ENCODE peak calls at places on chromosomes 13 and 19, in five cellular contexts. One of them, this sample, is unnamed.

GRCh38 chr19:52172347-52172746 is 926 bp upstream of the ZNF836 start:
- DNase-seq in IMR-90: no peak
- DNase-seq in DMS 273 treated with DMSO at 0.1 percent for 48 hours: no peak
- DNase-seq in RCC 7860: no peak
- DNase-seq in stimulated activated CD4-positive, alpha-beta T cell treated with anti-CD3 and anti-CD28 coated beads, TNF-alpha, amount 100 ng/mL, for 24 hours: no peak
- DNase-seq in this sample: no peak

GRCh38 chr13:43805071-43805468 is 18.3 kb upstream of the ENOX1 start:
- DNase-seq in IMR-90: peak
- DNase-seq in DMS 273 treated with DMSO at 0.1 percent for 48 hours: no peak
- DNase-seq in RCC 7860: peak
- DNase-seq in stimulated activated CD4-positive, alpha-beta T cell treated with anti-CD3 and anti-CD28 coated beads, TNF-alpha, amount 100 ng/mL, for 24 hours: no peak
- DNase-seq in this sample: no peak

GRCh38 chr19:2315818-2316353 is 7.9 kb upstream of the LINGO3 start:
- DNase-seq in IMR-90: peak
- DNase-seq in DMS 273 treated with DMSO at 0.1 percent for 48 hours: no peak
- DNase-seq in RCC 7860: peak
- DNase-seq in stimulated activated CD4-positive, alpha-beta T cell treated with anti-CD3 and anti-CD28 coated beads, TNF-alpha, amount 100 ng/mL, for 24 hours: no peak
- DNase-seq in this sample: peak

GRCh38 chr13:49029570-49029969 is 53.9 kb downstream of the FNDC3A start:
- DNase-seq in IMR-90: no peak
- DNase-seq in DMS 273 treated with DMSO at 0.1 percent for 48 hours: no peak
- DNase-seq in RCC 7860: no peak
- DNase-seq in stimulated activated CD4-positive, alpha-beta T cell treated with anti-CD3 and anti-CD28 coated beads, TNF-alpha, amount 100 ng/mL, for 24 hours: no peak
- DNase-seq in this sample: no peak

GRCh38 chr13:97257800-97258799 is 36.0 kb downstream of the MBNL2 start:
- DNase-seq in IMR-90: peak
- DNase-seq in DMS 273 treated with DMSO at 0.1 percent for 48 hours: no peak
- DNase-seq in RCC 7860: peak
- DNase-seq in stimulated activated CD4-positive, alpha-beta T cell treated with anti-CD3 and anti-CD28 coated beads, TNF-alpha, amount 100 ng/mL, for 24 hours: no peak
- DNase-seq in this sample: no peak

GRCh38 chr19:6556480-6556879 is 25.7 kb downstream of the TNFSF9 start:
- DNase-seq in IMR-90: no peak
- DNase-seq in DMS 273 treated with DMSO at 0.1 percent for 48 hours: no peak
- DNase-seq in RCC 7860: peak
- DNase-seq in stimulated activated CD4-positive, alpha-beta T cell treated with anti-CD3 and anti-CD28 coated beads, TNF-alpha, amount 100 ng/mL, for 24 hours: no peak
- DNase-seq in this sample: no peak

GRCh38 chr19:14089412-14089661 is 1.2 kb downstream of the SAMD1 start:
- DNase-seq in IMR-90: no peak
- DNase-seq in DMS 273 treated with DMSO at 0.1 percent for 48 hours: no peak
- DNase-seq in RCC 7860: no peak
- DNase-seq in stimulated activated CD4-positive, alpha-beta T cell treated with anti-CD3 and anti-CD28 coated beads, TNF-alpha, amount 100 ng/mL, for 24 hours: no peak
- DNase-seq in this sample: no peak

GRCh38 chr19:58261968-58262921 is 16.5 kb upstream of the ZNF8 start:
- DNase-seq in IMR-90: no peak
- DNase-seq in DMS 273 treated with DMSO at 0.1 percent for 48 hours: no peak
- DNase-seq in RCC 7860: no peak
- DNase-seq in stimulated activated CD4-positive, alpha-beta T cell treated with anti-CD3 and anti-CD28 coated beads, TNF-alpha, amount 100 ng/mL, for 24 hours: no peak
- DNase-seq in this sample: no peak

GRCh38 chr13:90834700-90835099 is 512.8 kb upstream of the MIR17HG start:
- DNase-seq in IMR-90: no peak
- DNase-seq in DMS 273 treated with DMSO at 0.1 percent for 48 hours: no peak
- DNase-seq in RCC 7860: peak
- DNase-seq in stimulated activated CD4-positive, alpha-beta T cell treated with anti-CD3 and anti-CD28 coated beads, TNF-alpha, amount 100 ng/mL, for 24 hours: no peak
- DNase-seq in this sample: no peak

GRCh38 chr13:27587083-27587482 is 33.2 kb downstream of the LNX2 start:
- DNase-seq in IMR-90: no peak
- DNase-seq in DMS 273 treated with DMSO at 0.1 percent for 48 hours: no peak
- DNase-seq in RCC 7860: no peak
- DNase-seq in stimulated activated CD4-positive, alpha-beta T cell treated with anti-CD3 and anti-CD28 coated beads, TNF-alpha, amount 100 ng/mL, for 24 hours: no peak
- DNase-seq in this sample: no peak

This sample was measured in neuronal stem cell.